ENCODE peak calls at places on chromosomes 6 and 20, in four cellular contexts. D is NCI-H2029 treated with DMSO at 0.1 percent for 48 hours, V is trophoblast cell, W is occipital lobe. I is an unnamed sample.

GRCh38 chr20:61757678-61758555 is 307.8 kb downstream of the TAF4 start:
- DNase-seq in D (no peak), V (peak), W (no peak), I (no peak)

GRCh38 chr20:62344782-62345181 is 22.3 kb downstream of the LAMA5 start:
- DNase-seq in D (no peak), V (no peak), W (no peak), I (no peak)

GRCh38 chr6:90569223-90569622 is 17.6 kb downstream of the MAP3K7 start:
- DNase-seq in D (no peak), V (no peak), W (no peak), I (no peak)

GRCh38 chr6:117711369-117711768 is 36.1 kb downstream of the NUS1 start:
- DNase-seq in D (no peak), V (peak), W (no peak), I (no peak)

GRCh38 chr6:22149501-22150490 is 147.0 kb downstream of the PRL start:
- DNase-seq in D (peak), V (no peak), W (peak), I (peak)

GRCh38 chr6:144585217-144585814 is 300.2 kb downstream of the UTRN start:
- DNase-seq in D (peak), V (peak), W (no peak), I (peak)

GRCh38 chr6:26240157-26240980 is 124.6 kb upstream of the BTN3A2 start:
- DNase-seq in D (no peak), V (peak), W (no peak), I (peak)

GRCh38 chr6:87705070-87705691 is 3.1 kb upstream of the AKIRIN2 start:
- DNase-seq in D (no peak), V (no peak), W (no peak), I (no peak)

GRCh38 chr20:32648761-32649615 is 24.8 kb downstream of the C20orf203 start:
- DNase-seq in D (no peak), V (peak), W (no peak), I (no peak)

GRCh38 chr20:8489094-8489883 is 357.2 kb downstream of the PLCB1 start:
- DNase-seq in D (no peak), V (no peak), W (no peak), I (no peak)

GRCh38 chr6:79524065-79524464 is 13.2 kb downstream of the LCA5 start:
- DNase-seq in D (no peak), V (no peak), W (no peak), I (no peak)

GRCh38 chr20:48653706-48654051 is 174.1 kb downstream of the PREX1 start:
- DNase-seq in D (no peak), V (no peak), W (no peak), I (no peak)

GRCh38 chr20:54165014-54165413 is 8.8 kb downstream of the CYP24A1 start:
- DNase-seq in D (no peak), V (no peak), W (no peak), I (no peak)

GRCh38 chr6:16705403-16705993 is 55.8 kb downstream of the ATXN1 start:
- DNase-seq in D (no peak), V (no peak), W (no peak), I (no peak)

GRCh38 chr20:1033751-1034419 is 31.8 kb upstream of the RSPO4 start:
- DNase-seq in D (peak), V (peak), W (no peak), I (no peak)

GRCh38 chr20:4383966-4384365 is 337.7 kb upstream of the PRND start:
- DNase-seq in D (no peak), V (no peak), W (no peak), I (peak)

GRCh38 chr6:150695652-150696051 is 96.0 kb downstream of the PLEKHG1 start:
- DNase-seq in D (no peak), V (no peak), W (no peak), I (peak)

GRCh38 chr6:34018961-34019606 is 126.8 kb downstream of the GRM4 start:
- DNase-seq in D (no peak), V (no peak), W (no peak), I (no peak)

GRCh38 chr20:49693435-49694171 is 20.1 kb downstream of the B4GALT5 start:
- DNase-seq in D (no peak), V (peak), W (no peak), I (no peak)

GRCh38 chr6:162211022-162211421 is 516.5 kb downstream of the PRKN start:
- DNase-seq in D (no peak), V (peak), W (no peak), I (no peak)

GRCh38 chr20:21360686-21361085 is 36.6 kb downstream of the NKX2-4 start:
- DNase-seq in D (no peak), V (no peak), W (no peak), I (no peak)

GRCh38 chr20:47792021-47792618 is 6.8 kb upstream of the SULF2 start:
- DNase-seq in D (no peak), V (no peak), W (no peak), I (peak)

GRCh38 chr6:128131036-128131435 is 230.2 kb upstream of the THEMIS start:
- DNase-seq in D (no peak), V (no peak), W (no peak), I (no peak)

GRCh38 chr20:21511850-21512633 is 1.8 kb downstream of the NKX2-2 start:
- DNase-seq in D (no peak), V (no peak), W (no peak), I (no peak)

GRCh38 chr6:161406633-161407032 is 132.8 kb upstream of the AGPAT4 start:
- DNase-seq in D (no peak), V (no peak), W (no peak), I (peak)

GRCh38 chr6:134689177-134689576 is 260.7 kb downstream of the ALDH8A1 start:
- DNase-seq in D (no peak), V (no peak), W (peak), I (no peak)

GRCh38 chr6:45619994-45620471 is 242.3 kb upstream of the SUPT3H start:
- DNase-seq in D (no peak), V (no peak), W (no peak), I (no peak)

GRCh38 chr20:64146301-64146935 is 17.8 kb upstream of the MYT1 start:
- DNase-seq in D (no peak), V (no peak), W (no peak), I (no peak)

GRCh38 chr6:110368268-110368667 is 10.1 kb upstream of the METTL24 start:
- DNase-seq in D (no peak), V (no peak), W (no peak), I (no peak)

GRCh38 chr6:41257369-41258195 is 28.9 kb downstream of the TREM1 start:
- DNase-seq in D (peak), V (no peak), W (no peak), I (no peak)

GRCh38 chr6:89438248-89438647 is 5.3 kb downstream of the ANKRD6 start:
- DNase-seq in D (no peak), V (peak), W (no peak), I (no peak)